ENCODE peak calls at places on chromosomes 3 and 15, in six cellular contexts. V is HepG2, U is ovary, M is tibial nerve, F is suprapubic skin, P is stomach. K is an unnamed sample.

GRCh38 chr15:80436511-80437307 is 32.5 kb downstream of the ARNT2 start:
- DNase-seq in V (peak; percentile 32), U (no peak), M (no peak), F (no peak), P (peak; percentile 34), K (no peak)

GRCh38 chr3:5186089-5186853 is 1.2 kb upstream of the EDEM1 start:
- DNase-seq in V (no peak), U (no peak), M (no peak), F (no peak), P (no peak), K (no peak)

GRCh38 chr3:13276438-13277129 is 143.5 kb downstream of the NUP210 start:
- DNase-seq in V (no peak), U (no peak), M (no peak), F (no peak), P (no peak), K (peak; percentile 77)

GRCh38 chr15:25931846-25932245 is 68.7 kb upstream of the ATP10A start:
- DNase-seq in V (no peak), U (no peak), M (no peak), F (no peak), P (no peak), K (no peak)

GRCh38 chr3:129013491-129013891 is 12.4 kb downstream of the EFCC1 start:
- DNase-seq in V (no peak), U (no peak), M (no peak), F (no peak), P (no peak), K (no peak)

GRCh38 chr3:127486337-127486944 is 104.1 kb downstream of the TPRA1 start:
- DNase-seq in V (no peak), U (no peak), M (no peak), F (peak; percentile 62), P (peak; percentile 17), K (peak; percentile 51)

GRCh38 chr3:18667552-18667951 is 242.4 kb upstream of the SATB1 start:
- DNase-seq in V (no peak), U (no peak), M (no peak), F (no peak), P (no peak), K (no peak)

GRCh38 chr3:45841380-45841700 is 579 bp downstream of the LZTFL1 start:
- DNase-seq in V (peak; percentile 3), U (no peak), M (no peak), F (no peak), P (no peak), K (no peak)

GRCh38 chr3:146585156-146585555 is 20.0 kb downstream of the PLSCR5 start:
- DNase-seq in V (no peak), U (no peak), M (no peak), F (no peak), P (no peak), K (no peak)

GRCh38 chr15:50241684-50242450 is 23.7 kb downstream of the HDC start:
- DNase-seq in V (no peak), U (no peak), M (no peak), F (no peak), P (no peak), K (no peak)

GRCh38 chr15:55267401-55268053 is 22.1 kb downstream of the RAB27A start:
- DNase-seq in V (no peak), U (no peak), M (no peak), F (no peak), P (peak; percentile 50), K (no peak)

GRCh38 chr3:36972163-36972562 is 20.8 kb downstream of the EPM2AIP1 start:
- DNase-seq in V (peak; percentile 35), U (no peak), M (no peak), F (no peak), P (no peak), K (no peak)

GRCh38 chr3:176633511-176633910 is 563.8 kb downstream of the TBL1XR1 start:
- DNase-seq in V (no peak), U (no peak), M (no peak), F (no peak), P (no peak), K (no peak)

GRCh38 chr3:169914321-169914720 is 2.9 kb downstream of the SAMD7 start:
- DNase-seq in V (no peak), U (no peak), M (no peak), F (no peak), P (no peak), K (no peak)

GRCh38 chr3:28915711-28916481 is 365.0 kb upstream of the RBMS3 start:
- DNase-seq in V (no peak), U (peak; percentile 30), M (no peak), F (no peak), P (peak; percentile 26), K (peak; percentile 61)

GRCh38 chr3:176579741-176580185 is 617.5 kb downstream of the TBL1XR1 start:
- DNase-seq in V (no peak), U (no peak), M (no peak), F (no peak), P (no peak), K (no peak)

GRCh38 chr3:126985143-126985985 is 2.4 kb downstream of the PLXNA1 start:
- DNase-seq in V (no peak), U (no peak), M (no peak), F (no peak), P (no peak), K (no peak)

GRCh38 chr3:135905058-135905724 is 60.3 kb upstream of the PPP2R3A start:
- DNase-seq in V (no peak), U (no peak), M (no peak), F (no peak), P (no peak), K (no peak)

GRCh38 chr3:120192579-120192978 is 92.4 kb downstream of the GPR156 start:
- DNase-seq in V (no peak), U (no peak), M (no peak), F (no peak), P (no peak), K (no peak)

GRCh38 chr3:28951773-28952556 is 328.9 kb upstream of the RBMS3 start:
- DNase-seq in V (no peak), U (no peak), M (no peak), F (no peak), P (no peak), K (no peak)

GRCh38 chr3:81744366-81744765 is 17.1 kb downstream of the GBE1 start:
- DNase-seq in V (peak; percentile 37), U (no peak), M (no peak), F (no peak), P (no peak), K (no peak)

GRCh38 chr3:192106528-192106927 is 620.8 kb downstream of the FGF12 start:
- DNase-seq in V (no peak), U (no peak), M (no peak), F (no peak), P (no peak), K (no peak)

GRCh38 chr3:141345951-141346817 is 22.1 kb upstream of the ZBTB38 start:
- DNase-seq in V (no peak), U (no peak), M (no peak), F (no peak), P (no peak), K (no peak)

GRCh38 chr3:78857494-78858111 is 910.2 kb downstream of the ROBO1 start:
- DNase-seq in V (no peak), U (no peak), M (no peak), F (no peak), P (no peak), K (no peak)

GRCh38 chr3:109927161-109927560 is 589.8 kb upstream of the DPPA4 start:
- DNase-seq in V (peak; percentile 40), U (no peak), M (no peak), F (no peak), P (no peak), K (no peak)

GRCh38 chr15:53230473-53230872 is 440.3 kb upstream of the ONECUT1 start:
- DNase-seq in V (no peak), U (no peak), M (no peak), F (no peak), P (no peak), K (no peak)
- TF ChIP-seq EP300 in V (no peak), U (no peak), M (no peak), F (no peak), P (no peak), K (no peak)

GRCh38 chr3:155007729-155008128 is 72.4 kb upstream of the MME start:
- DNase-seq in V (no peak), U (no peak), M (no peak), F (no peak), P (no peak), K (no peak)

GRCh38 chr3:155012584-155012983 is 67.5 kb upstream of the MME start:
- DNase-seq in V (no peak), U (no peak), M (no peak), F (no peak), P (no peak), K (no peak)

GRCh38 chr3:155010416-155010815 is 69.7 kb upstream of the MME start:
- DNase-seq in V (no peak), U (no peak), M (no peak), F (no peak), P (no peak), K (no peak)

GRCh38 chr3:155013427-155013826 is 66.7 kb upstream of the MME start:
- DNase-seq in V (no peak), U (no peak), M (no peak), F (no peak), P (no peak), K (no peak)

GRCh38 chr3:155009217-155009616 is 70.9 kb upstream of the MME start:
- DNase-seq in V (no peak), U (no peak), M (no peak), F (no peak), P (no peak), K (no peak)
- TF ChIP-seq EP300 in V (no peak), U (no peak), M (no peak), F (no peak), P (no peak), K (no peak)

GRCh38 chr3:89067736-89068135 is 39.7 kb upstream of the EPHA3 start:
- DNase-seq in V (no peak), U (no peak), M (no peak), F (no peak), P (no peak), K (no peak)

GRCh38 chr3:89072671-89073070 is 34.8 kb upstream of the EPHA3 start:
- DNase-seq in V (no peak), U (no peak), M (no peak), F (no peak), P (no peak), K (no peak)
- TF ChIP-seq EP300 in V (no peak), U (no peak), M (no peak), F (no peak), P (no peak), K (no peak)

DNA sequence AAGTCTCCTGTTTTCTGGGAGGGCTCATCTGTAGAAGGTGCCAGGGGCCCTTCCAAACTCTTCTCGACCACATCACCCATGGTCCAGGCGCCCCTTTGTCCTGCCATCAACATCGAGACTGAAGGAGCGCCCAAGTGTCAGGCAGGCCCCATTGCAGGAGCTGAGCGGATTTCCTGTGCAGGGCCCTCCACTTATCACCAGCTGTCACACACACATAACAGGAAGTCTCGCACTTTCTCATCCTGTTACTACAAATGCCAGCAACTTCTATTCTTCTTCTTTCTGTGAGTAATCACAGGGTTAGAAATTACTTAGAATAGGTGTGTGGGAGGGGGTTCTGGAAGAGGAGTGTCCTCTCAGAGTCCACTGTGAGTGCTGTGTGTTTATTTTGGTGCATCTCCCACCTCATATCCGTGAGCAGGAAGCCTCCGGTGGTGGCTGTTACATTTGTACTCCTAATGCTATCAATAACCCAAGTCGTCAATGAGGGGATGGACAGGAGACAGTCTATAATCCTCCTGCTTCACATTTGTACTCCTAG is at the start of gene KLHL6:
- DNase-seq in V (no peak), U (no peak), M (no peak), F (no peak), P (peak; percentile 40), K (no peak)
- TF ChIP-seq EP300 in V (no peak), U (no peak), M (peak; percentile 60), F (no peak), P (no peak), K (no peak)